ENCODE peak calls at places on chromosomes 6 and 20, in ten cellular contexts. B is astrocyte of the spinal cord, E is left lung, T is AG04450, U is adrenal gland, F is pancreas, G is AG04449, K is astrocyte, C is hepatocyte, M is GM12865. Y is an unnamed sample.

GRCh38 chr6:16493112-16493511 is 254.7 kb downstream of the GMPR start:
- DNase-seq in M (peak), G (no peak), C (no peak), E (no peak), U (no peak), F (no peak), B (no peak), T (no peak), K (no peak), Y (no peak)

GRCh38 chr6:44634321-44634720 is 246.8 kb downstream of the CDC5L start:
- DNase-seq in F (no peak), G (no peak), K (no peak), U (no peak), T (no peak), B (no peak), C (no peak), E (no peak), M (no peak), Y (no peak)

GRCh38 chr6:156698239-156699016 is 78.8 kb upstream of the ARID1B start:
- DNase-seq in T (no peak), E (no peak), G (no peak), K (no peak), U (no peak), F (no peak), M (peak), B (no peak), C (no peak), Y (no peak)

GRCh38 chr20:21509597-21510331 is 4.1 kb downstream of the NKX2-2 start:
- DNase-seq in B (peak), M (no peak), G (no peak), T (no peak), F (no peak), U (no peak), K (peak), E (peak), C (no peak), Y (peak)

GRCh38 chr20:1440024-1440423 is 26.6 kb downstream of the NSFL1C start:
- DNase-seq in M (peak), T (no peak), G (no peak), K (no peak), U (no peak), C (no peak), B (no peak), F (no peak), E (no peak), Y (peak)

GRCh38 chr20:52429029-52429428 is 237.4 kb upstream of the ZFP64 start:
- DNase-seq in B (no peak), U (no peak), G (no peak), M (no peak), T (no peak), C (no peak), F (no peak), E (no peak), K (no peak), Y (no peak)

GRCh38 chr6:145891565-145891964 is 72.6 kb downstream of the SHPRH start:
- DNase-seq in B (peak), E (no peak), G (peak), F (no peak), T (no peak), M (no peak), K (peak), C (no peak), U (no peak), Y (peak)

GRCh38 chr6:144296973-144297372 is 11.8 kb downstream of the UTRN start:
- DNase-seq in U (peak), F (peak), T (no peak), E (no peak), M (no peak), B (no peak), G (no peak), K (no peak), C (no peak), Y (peak)

GRCh38 chr6:5518936-5519491 is 257.7 kb downstream of the FARS2 start:
- DNase-seq in F (no peak), B (no peak), G (no peak), U (no peak), M (peak), E (no peak), C (no peak), T (no peak), K (no peak), Y (no peak)

GRCh38 chr20:37416202-37417145 is 70.5 kb downstream of the SRC start:
- DNase-seq in G (no peak), B (no peak), T (no peak), M (no peak), K (no peak), E (peak), F (no peak), U (no peak), C (no peak), Y (no peak)

GRCh38 chr6:113763883-113764282 is 93.3 kb upstream of the MARCKS start:
- DNase-seq in B (peak), C (peak), F (no peak), E (no peak), U (no peak), K (peak), T (no peak), G (no peak), M (peak), Y (peak)

GRCh38 chr6:5950448-5950847 is 56.3 kb downstream of the NRN1 start:
- DNase-seq in C (no peak), E (no peak), T (no peak), F (no peak), B (peak), K (peak), G (no peak), M (peak), U (no peak), Y (no peak)

GRCh38 chr6:63347599-63347998 is 27.8 kb upstream of the LGSN start:
- DNase-seq in C (peak), K (peak), M (peak), F (no peak), T (peak), E (no peak), U (no peak), G (peak), B (peak), Y (peak)

GRCh38 chr20:50491926-50492634 is 18.1 kb upstream of the PTPN1 start:
- DNase-seq in B (peak), C (no peak), G (no peak), K (peak), U (peak), T (no peak), F (no peak), M (no peak), E (no peak), Y (peak)

GRCh38 chr6:33915134-33915533 is 111.3 kb upstream of the MLN start:
- DNase-seq in B (no peak), T (no peak), C (no peak), K (no peak), F (no peak), E (no peak), U (no peak), G (no peak), M (peak), Y (peak)

GRCh38 chr6:7146079-7146828 is 38.5 kb downstream of the RREB1 start:
- DNase-seq in K (peak), T (no peak), G (peak), C (peak), B (peak), E (peak), F (peak), M (peak), U (no peak), Y (peak)

GRCh38 chr6:159610881-159611280 is 82.2 kb downstream of the SOD2 start:
- DNase-seq in T (no peak), U (no peak), G (no peak), M (no peak), B (no peak), F (no peak), K (no peak), E (no peak), C (no peak), Y (no peak)

GRCh38 chr20:6956574-6956973 is 189.1 kb downstream of the BMP2 start:
- DNase-seq in C (no peak), E (no peak), B (peak), G (no peak), M (no peak), F (no peak), K (peak), U (no peak), T (no peak), Y (no peak)

GRCh38 chr6:5149891-5150290 is 64.8 kb downstream of the PPP1R3G start:
- DNase-seq in F (no peak), E (no peak), T (no peak), B (no peak), G (no peak), K (no peak), C (no peak), U (no peak), M (no peak), Y (no peak)

GRCh38 chr20:35320396-35321126 is 28.3 kb upstream of the FAM83C start:
- DNase-seq in K (peak), B (peak), E (no peak), M (no peak), C (peak), F (no peak), G (peak), T (no peak), U (no peak), Y (peak)

GRCh38 chr20:45347297-45347935 is 808 bp downstream of the SDC4 start:
- DNase-seq in C (no peak), K (no peak), M (no peak), B (no peak), F (no peak), T (no peak), U (no peak), G (no peak), E (no peak), Y (no peak)

GRCh38 chr20:1887321-1887720 is 7.9 kb upstream of the SIRPA start:
- DNase-seq in T (no peak), E (peak), F (no peak), M (no peak), G (no peak), C (no peak), B (no peak), U (no peak), K (no peak), Y (no peak)

GRCh38 chr6:168078199-168078942 is 641 bp downstream of the FRMD1 start:
- DNase-seq in G (no peak), K (no peak), F (no peak), C (no peak), M (no peak), U (no peak), B (no peak), E (no peak), T (no peak), Y (peak)

GRCh38 chr20:1800777-1801176 is 94.4 kb upstream of the SIRPA start:
- DNase-seq in U (no peak), F (no peak), E (no peak), M (no peak), C (no peak), B (peak), T (no peak), G (no peak), K (peak), Y (peak)

GRCh38 chr6:64932486-64932885 is 774.5 kb downstream of the EYS start:
- DNase-seq in B (no peak), C (peak), F (no peak), T (no peak), E (no peak), U (no peak), G (no peak), M (no peak), K (no peak), Y (peak)

GRCh38 chr6:132087391-132087790 is 136.2 kb upstream of the CCN2 start:
- DNase-seq in F (no peak), U (no peak), G (no peak), C (no peak), E (no peak), T (no peak), B (peak), M (no peak), K (peak), Y (peak)

GRCh38 chr6:44000164-44000842 is 126.9 kb downstream of the MRPL14 start:
- DNase-seq in U (no peak), M (peak), G (no peak), B (peak), C (no peak), T (no peak), K (peak), F (no peak), E (peak), Y (no peak)

GRCh38 chr6:137867685-137868509 is 838 bp downstream of the TNFAIP3 start:
- DNase-seq in E (peak), G (no peak), T (no peak), C (no peak), M (peak), K (no peak), B (no peak), U (no peak), F (no peak), Y (no peak)

GRCh38 chr6:35678021-35678654 is 10.6 kb downstream of the FKBP5 start:
- DNase-seq in C (no peak), E (no peak), B (no peak), K (peak), M (no peak), G (no peak), U (no peak), T (no peak), F (no peak), Y (peak)

GRCh38 chr6:37068523-37069270 is 63.2 kb downstream of the FGD2 start:
- DNase-seq in F (no peak), E (no peak), G (no peak), U (no peak), C (no peak), K (no peak), B (no peak), T (no peak), M (no peak), Y (no peak)

GRCh38 chr6:44969446-44970175 is 358.5 kb upstream of the RUNX2 start:
- DNase-seq in E (no peak), F (no peak), T (no peak), K (peak), B (peak), M (no peak), C (no peak), G (no peak), U (no peak), Y (peak)

GRCh38 chr20:10172998-10173655 is 45.5 kb upstream of the SNAP25 start:
- DNase-seq in F (no peak), K (no peak), E (no peak), G (no peak), U (no peak), T (no peak), M (no peak), B (no peak), C (no peak), Y (no peak)

GRCh38 chr6:3326981-3327380 is 68.2 kb downstream of the PSMG4 start:
- DNase-seq in F (no peak), U (no peak), B (no peak), K (no peak), M (no peak), G (no peak), T (no peak), E (no peak), C (no peak), Y (no peak)

GRCh38 chr20:62051901-62052255 is 13.8 kb downstream of the TAF4 start:
- DNase-seq in B (no peak), M (no peak), U (peak), K (no peak), C (no peak), T (no peak), F (no peak), E (no peak), G (no peak), Y (no peak)

GRCh38 chr6:13511913-13512717 is 24.7 kb upstream of the GFOD1 start:
- DNase-seq in B (no peak), T (no peak), M (no peak), G (no peak), E (no peak), C (peak), K (no peak), U (peak), F (peak), Y (peak)
- H3K4me3 ChIP-seq in B (no peak), T (no peak), M (no peak), G (no peak), E (no peak), C (no peak), K (no peak), U (no peak), F (no peak), Y (no peak)

DNA sequence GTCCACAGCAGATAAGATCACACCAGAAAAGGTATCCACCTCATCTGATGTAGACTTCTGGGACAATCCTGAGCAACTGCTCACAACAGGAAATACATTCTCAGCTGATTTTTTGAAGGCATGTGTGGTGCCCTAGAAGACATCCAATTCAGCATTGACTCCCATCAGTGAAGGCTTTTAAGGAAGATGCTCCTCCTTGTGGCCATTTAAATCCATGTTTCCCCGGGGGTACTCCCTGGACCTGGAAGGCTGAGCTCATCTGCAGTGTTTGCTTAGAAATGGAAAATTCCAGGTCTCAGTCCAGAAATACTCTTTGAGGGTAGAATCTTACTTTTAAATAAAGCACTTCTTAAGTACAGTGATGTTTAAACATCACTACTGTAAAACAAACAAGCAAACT is 195.5 kb upstream of the PDE10A start:
- DNase-seq in B (no peak), E (no peak), M (no peak), C (no peak), F (no peak), G (no peak), K (no peak), T (no peak), U (no peak), Y (peak)
- TF ChIP-seq CTCF in B (peak), E (no peak), M (no peak), C (peak), F (no peak), G (no peak), K (no peak), T (peak), U (no peak), Y (peak)

GRCh38 chr6:108168026-108168463 is 2.2 kb downstream of the NR2E1 start:
- DNase-seq in E (peak), U (no peak), G (no peak), T (no peak), B (no peak), C (no peak), K (no peak), F (no peak), M (no peak), Y (no peak)
- H3K4me3 ChIP-seq in E (no peak), U (no peak), G (no peak), T (no peak), B (no peak), C (no peak), K (no peak), F (no peak), M (no peak), Y (no peak)

GRCh38 chr6:128370072-128370471 is 150.3 kb downstream of the PTPRK start:
- DNase-seq in F (no peak), T (no peak), K (peak), G (peak), M (no peak), C (no peak), U (no peak), B (peak), E (no peak), Y (peak)
- TF ChIP-seq CTCF in F (no peak), T (peak), K (no peak), G (no peak), M (no peak), C (no peak), U (no peak), B (peak), E (no peak), Y (no peak)

GRCh38 chr6:117906905-117907599 is at the start of gene SLC35F1:
- DNase-seq in C (peak), K (peak), B (peak), F (peak), E (peak), U (peak), T (no peak), G (no peak), M (peak), Y (peak)
- H3K4me3 ChIP-seq in C (peak), K (peak), B (peak), F (peak), E (peak), U (no peak), T (peak), G (peak), M (no peak), Y (peak)

GRCh38 chr6:24909281-24910216 is 26.2 kb downstream of the RIPOR2 start:
- DNase-seq in E (no peak), T (no peak), B (no peak), F (no peak), U (no peak), G (no peak), M (peak), K (no peak), C (no peak), Y (no peak)

GRCh38 chr6:24908555-24908954 is 27.2 kb downstream of the RIPOR2 start:
- DNase-seq in T (no peak), U (no peak), G (no peak), F (no peak), B (no peak), C (no peak), E (no peak), K (no peak), M (no peak), Y (no peak)

GRCh38 chr6:24911983-24912382 is 23.8 kb downstream of the RIPOR2 start:
- DNase-seq in M (no peak), C (no peak), F (no peak), G (no peak), T (no peak), U (no peak), B (no peak), K (no peak), E (no peak), Y (no peak)

GRCh38 chr6:24910850-24911712 is 24.7 kb downstream of the RIPOR2 start:
- DNase-seq in E (peak), G (no peak), C (peak), U (peak), M (peak), T (no peak), F (peak), B (no peak), K (peak), Y (peak)

DNA sequence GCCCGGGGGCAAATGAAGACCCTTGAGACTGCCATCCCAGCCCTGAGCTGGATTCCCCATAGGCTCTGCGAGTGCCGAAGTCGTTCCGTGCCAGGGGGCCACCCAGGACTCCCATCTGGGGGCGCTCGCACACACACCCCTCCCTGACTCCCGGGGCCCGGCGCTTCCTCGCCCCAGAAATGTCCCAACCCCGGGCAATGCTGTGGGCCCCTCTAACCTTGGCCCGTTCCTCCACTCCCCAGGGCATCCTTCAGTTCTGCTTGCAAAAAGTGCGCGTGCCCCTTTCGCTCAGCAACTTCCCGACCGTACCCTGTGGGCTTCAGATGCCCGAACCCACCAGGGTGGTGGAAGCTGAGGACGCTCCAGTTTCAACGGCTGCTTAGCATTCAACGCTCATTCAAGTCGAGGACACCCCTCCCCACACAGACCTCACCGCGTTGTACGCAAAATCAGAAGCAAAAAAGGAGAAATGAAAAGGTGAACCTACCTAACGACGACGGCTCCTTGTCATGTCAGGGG is 25.4 kb downstream of the RIPOR2 start:
- DNase-seq in U (no peak), E (peak), K (no peak), M (peak), T (no peak), B (no peak), C (no peak), F (no peak), G (no peak), Y (no peak)
- TF ChIP-seq CTCF in U (no peak), E (no peak), K (no peak), M (peak), T (peak), B (no peak), C (no peak), F (no peak), G (no peak), Y (peak)

GRCh38 chr20:17883592-17884317 is 84.8 kb downstream of the SNX5 start:
- DNase-seq in M (no peak), G (no peak), E (no peak), F (no peak), K (no peak), U (no peak), B (no peak), T (no peak), C (peak), Y (no peak)

GRCh38 chr20:17882834-17883591 is 85.6 kb downstream of the SNX5 start:
- DNase-seq in E (no peak), B (no peak), T (no peak), M (no peak), G (no peak), F (no peak), U (no peak), C (no peak), K (no peak), Y (no peak)

GRCh38 chr20:17882065-17882833 is 86.3 kb downstream of the SNX5 start:
- DNase-seq in B (no peak), U (no peak), E (no peak), G (no peak), M (no peak), T (no peak), F (no peak), K (no peak), C (no peak), Y (no peak)

GRCh38 chr20:17878912-17879602 is 89.5 kb downstream of the SNX5 start:
- DNase-seq in C (no peak), U (no peak), E (no peak), B (no peak), F (no peak), T (no peak), M (peak), G (no peak), K (no peak), Y (no peak)

DNA sequence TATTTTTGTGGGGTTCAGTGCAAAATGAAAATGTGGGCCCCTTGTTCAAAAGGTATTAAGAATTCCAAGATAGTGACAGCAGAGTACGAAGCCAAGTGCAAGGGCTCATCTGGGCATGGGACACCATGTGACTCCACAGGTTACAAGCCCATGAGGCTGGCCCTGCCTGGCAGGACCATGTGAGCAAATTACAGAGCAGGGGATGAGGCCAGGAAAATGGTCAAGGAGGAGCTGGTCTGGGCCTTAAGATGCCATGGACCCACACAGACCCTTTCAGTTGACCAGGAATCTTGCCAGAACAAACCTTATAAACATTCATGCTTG is 86.9 kb downstream of the SNX5 start:
- DNase-seq in F (no peak), E (no peak), B (no peak), G (no peak), U (no peak), T (no peak), C (no peak), K (no peak), M (no peak), Y (no peak)
- H3K4me3 ChIP-seq in F (no peak), E (no peak), B (no peak), G (no peak), U (no peak), T (no peak), C (no peak), K (no peak), M (no peak), Y (no peak)

GRCh38 chr20:63498950-63499332 is at the start of gene EEF1A2:
- DNase-seq in C (peak), U (peak), K (no peak), G (no peak), F (no peak), B (no peak), T (no peak), M (no peak), E (peak), Y (no peak)
- TF ChIP-seq CTCF in C (peak), U (no peak), K (no peak), G (no peak), F (no peak), B (peak), T (no peak), M (no peak), E (no peak), Y (no peak)

Y was measured in fibroblast of pulmonary artery.